ENCODE peak calls at places on chromosomes 1 and 21, in four cellular contexts. One of them, this sample, is unnamed.

GRCh38 chr1:43493661-43494450 is 36.8 kb upstream of the PTPRF start:
- DNase-seq in stimulated activated CD8-positive, alpha-beta memory T cell treated with anti-CD3 and anti-CD28 coated beads, Interleukin-4, amount 100 ng/mL, for 48 hours: no peak
- DNase-seq in HT1080: no peak
- DNase-seq in mammary epithelial cell: no peak
- DNase-seq in this sample: peak

GRCh38 chr1:40711465-40712404 is 20.2 kb downstream of the NFYC start:
- DNase-seq in HT1080: peak
- DNase-seq in stimulated activated CD8-positive, alpha-beta memory T cell treated with anti-CD3 and anti-CD28 coated beads, Interleukin-4, amount 100 ng/mL, for 48 hours: no peak
- DNase-seq in mammary epithelial cell: peak
- DNase-seq in this sample: no peak

GRCh38 chr1:35573198-35573775 is at the start of gene TFAP2E:
- DNase-seq in HT1080: no peak
- DNase-seq in stimulated activated CD8-positive, alpha-beta memory T cell treated with anti-CD3 and anti-CD28 coated beads, Interleukin-4, amount 100 ng/mL, for 48 hours: no peak
- DNase-seq in mammary epithelial cell: peak
- DNase-seq in this sample: no peak

GRCh38 chr1:28737245-28738137 is 751 bp downstream of the YTHDF2 start:
- DNase-seq in HT1080: peak
- DNase-seq in stimulated activated CD8-positive, alpha-beta memory T cell treated with anti-CD3 and anti-CD28 coated beads, Interleukin-4, amount 100 ng/mL, for 48 hours: peak
- DNase-seq in mammary epithelial cell: peak
- DNase-seq in this sample: no peak

GRCh38 chr21:45404726-45405270 is at the start of gene COL18A1:
- DNase-seq in mammary epithelial cell: peak
- DNase-seq in HT1080: no peak
- DNase-seq in stimulated activated CD8-positive, alpha-beta memory T cell treated with anti-CD3 and anti-CD28 coated beads, Interleukin-4, amount 100 ng/mL, for 48 hours: peak
- DNase-seq in this sample: no peak

GRCh38 chr1:192474080-192474683 is 101.4 kb upstream of the RGS1 start:
- DNase-seq in HT1080: peak
- DNase-seq in stimulated activated CD8-positive, alpha-beta memory T cell treated with anti-CD3 and anti-CD28 coated beads, Interleukin-4, amount 100 ng/mL, for 48 hours: no peak
- DNase-seq in mammary epithelial cell: peak
- DNase-seq in this sample: no peak

GRCh38 chr1:3550511-3551289 is 60.6 kb downstream of the MEGF6 start:
- DNase-seq in HT1080: no peak
- DNase-seq in mammary epithelial cell: no peak
- DNase-seq in stimulated activated CD8-positive, alpha-beta memory T cell treated with anti-CD3 and anti-CD28 coated beads, Interleukin-4, amount 100 ng/mL, for 48 hours: no peak
- DNase-seq in this sample: no peak

GRCh38 chr1:1298861-1299685 is 8.7 kb downstream of the ACAP3 start:
- DNase-seq in mammary epithelial cell: no peak
- DNase-seq in HT1080: no peak
- DNase-seq in stimulated activated CD8-positive, alpha-beta memory T cell treated with anti-CD3 and anti-CD28 coated beads, Interleukin-4, amount 100 ng/mL, for 48 hours: no peak
- DNase-seq in this sample: no peak

GRCh38 chr1:19460535-19461351 is 24.6 kb downstream of the CAPZB start:
- DNase-seq in stimulated activated CD8-positive, alpha-beta memory T cell treated with anti-CD3 and anti-CD28 coated beads, Interleukin-4, amount 100 ng/mL, for 48 hours: no peak
- DNase-seq in HT1080: no peak
- DNase-seq in mammary epithelial cell: no peak
- DNase-seq in this sample: no peak

GRCh38 chr1:161100534-161100933 is 2.4 kb downstream of the KLHDC9 start:
- DNase-seq in HT1080: no peak
- DNase-seq in mammary epithelial cell: no peak
- DNase-seq in stimulated activated CD8-positive, alpha-beta memory T cell treated with anti-CD3 and anti-CD28 coated beads, Interleukin-4, amount 100 ng/mL, for 48 hours: peak
- DNase-seq in this sample: no peak

GRCh38 chr1:232447125-232447524 is 182.8 kb downstream of the SIPA1L2 start:
- DNase-seq in stimulated activated CD8-positive, alpha-beta memory T cell treated with anti-CD3 and anti-CD28 coated beads, Interleukin-4, amount 100 ng/mL, for 48 hours: no peak
- DNase-seq in mammary epithelial cell: no peak
- DNase-seq in HT1080: no peak
- DNase-seq in this sample: no peak

GRCh38 chr1:43908858-43909257 is 24.7 kb upstream of the ARTN start:
- DNase-seq in mammary epithelial cell: no peak
- DNase-seq in stimulated activated CD8-positive, alpha-beta memory T cell treated with anti-CD3 and anti-CD28 coated beads, Interleukin-4, amount 100 ng/mL, for 48 hours: no peak
- DNase-seq in HT1080: no peak
- DNase-seq in this sample: no peak

GRCh38 chr1:46411601-46412341 is 17.7 kb downstream of the FAAH start:
- DNase-seq in mammary epithelial cell: no peak
- DNase-seq in HT1080: no peak
- DNase-seq in stimulated activated CD8-positive, alpha-beta memory T cell treated with anti-CD3 and anti-CD28 coated beads, Interleukin-4, amount 100 ng/mL, for 48 hours: peak
- DNase-seq in this sample: no peak

GRCh38 chr1:51693420-51694144 is 76.7 kb downstream of the OSBPL9 start:
- DNase-seq in mammary epithelial cell: peak
- DNase-seq in HT1080: peak
- DNase-seq in stimulated activated CD8-positive, alpha-beta memory T cell treated with anti-CD3 and anti-CD28 coated beads, Interleukin-4, amount 100 ng/mL, for 48 hours: no peak
- DNase-seq in this sample: no peak

GRCh38 chr1:87305096-87305495 is 23.6 kb upstream of the LMO4 start:
- DNase-seq in mammary epithelial cell: no peak
- DNase-seq in HT1080: no peak
- DNase-seq in stimulated activated CD8-positive, alpha-beta memory T cell treated with anti-CD3 and anti-CD28 coated beads, Interleukin-4, amount 100 ng/mL, for 48 hours: no peak
- DNase-seq in this sample: peak

GRCh38 chr1:54982739-54983138 is 2.3 kb downstream of the TMEM61 start:
- DNase-seq in HT1080: no peak
- DNase-seq in mammary epithelial cell: no peak
- DNase-seq in stimulated activated CD8-positive, alpha-beta memory T cell treated with anti-CD3 and anti-CD28 coated beads, Interleukin-4, amount 100 ng/mL, for 48 hours: no peak
- DNase-seq in this sample: no peak

GRCh38 chr21:42319368-42319767 is 4.2 kb upstream of the TFF3 start:
- DNase-seq in stimulated activated CD8-positive, alpha-beta memory T cell treated with anti-CD3 and anti-CD28 coated beads, Interleukin-4, amount 100 ng/mL, for 48 hours: no peak
- DNase-seq in HT1080: no peak
- DNase-seq in mammary epithelial cell: no peak
- DNase-seq in this sample: no peak

GRCh38 chr1:188220051-188220450 is 1391.3 kb downstream of the PLA2G4A start:
- DNase-seq in stimulated activated CD8-positive, alpha-beta memory T cell treated with anti-CD3 and anti-CD28 coated beads, Interleukin-4, amount 100 ng/mL, for 48 hours: no peak
- DNase-seq in mammary epithelial cell: no peak
- DNase-seq in HT1080: no peak
- DNase-seq in this sample: no peak

GRCh38 chr1:200028586-200029034 is 1.1 kb downstream of the NR5A2 start:
- DNase-seq in HT1080: no peak
- DNase-seq in stimulated activated CD8-positive, alpha-beta memory T cell treated with anti-CD3 and anti-CD28 coated beads, Interleukin-4, amount 100 ng/mL, for 48 hours: no peak
- DNase-seq in mammary epithelial cell: no peak
- DNase-seq in this sample: no peak

GRCh38 chr1:61741682-61742619 is at the start of gene PATJ:
- DNase-seq in mammary epithelial cell: peak
- DNase-seq in stimulated activated CD8-positive, alpha-beta memory T cell treated with anti-CD3 and anti-CD28 coated beads, Interleukin-4, amount 100 ng/mL, for 48 hours: peak
- DNase-seq in HT1080: no peak
- DNase-seq in this sample: no peak

GRCh38 chr1:88466899-88467580 is 217.0 kb upstream of the PKN2 start:
- DNase-seq in HT1080: no peak
- DNase-seq in mammary epithelial cell: no peak
- DNase-seq in stimulated activated CD8-positive, alpha-beta memory T cell treated with anti-CD3 and anti-CD28 coated beads, Interleukin-4, amount 100 ng/mL, for 48 hours: no peak
- DNase-seq in this sample: no peak

GRCh38 chr1:167345386-167345733 is 124.7 kb downstream of the POU2F1 start:
- DNase-seq in stimulated activated CD8-positive, alpha-beta memory T cell treated with anti-CD3 and anti-CD28 coated beads, Interleukin-4, amount 100 ng/mL, for 48 hours: no peak
- DNase-seq in mammary epithelial cell: no peak
- DNase-seq in HT1080: peak
- DNase-seq in this sample: no peak

GRCh38 chr1:116556289-116557006 is 14.4 kb downstream of the CD58 start:
- DNase-seq in stimulated activated CD8-positive, alpha-beta memory T cell treated with anti-CD3 and anti-CD28 coated beads, Interleukin-4, amount 100 ng/mL, for 48 hours: peak
- DNase-seq in mammary epithelial cell: peak
- DNase-seq in HT1080: peak
- DNase-seq in this sample: peak

GRCh38 chr1:114716304-114717158 is at the start of gene NRAS:
- DNase-seq in mammary epithelial cell: peak
- DNase-seq in HT1080: peak
- DNase-seq in stimulated activated CD8-positive, alpha-beta memory T cell treated with anti-CD3 and anti-CD28 coated beads, Interleukin-4, amount 100 ng/mL, for 48 hours: peak
- DNase-seq in this sample: peak

GRCh38 chr1:234851450-234852438 is 241.8 kb upstream of the IRF2BP2 start:
- DNase-seq in mammary epithelial cell: no peak
- DNase-seq in stimulated activated CD8-positive, alpha-beta memory T cell treated with anti-CD3 and anti-CD28 coated beads, Interleukin-4, amount 100 ng/mL, for 48 hours: no peak
- DNase-seq in HT1080: peak
- DNase-seq in this sample: no peak

GRCh38 chr1:213985181-213986019 is 2.4 kb upstream of the PROX1 start:
- DNase-seq in stimulated activated CD8-positive, alpha-beta memory T cell treated with anti-CD3 and anti-CD28 coated beads, Interleukin-4, amount 100 ng/mL, for 48 hours: no peak
- DNase-seq in mammary epithelial cell: no peak
- DNase-seq in HT1080: no peak
- DNase-seq in this sample: no peak

GRCh38 chr1:59759156-59759925 is 55.4 kb upstream of the HOOK1 start:
- DNase-seq in mammary epithelial cell: peak
- DNase-seq in stimulated activated CD8-positive, alpha-beta memory T cell treated with anti-CD3 and anti-CD28 coated beads, Interleukin-4, amount 100 ng/mL, for 48 hours: peak
- DNase-seq in HT1080: peak
- DNase-seq in this sample: peak

GRCh38 chr1:37764888-37765441 is at the start of gene EPHA10:
- DNase-seq in HT1080: no peak
- DNase-seq in stimulated activated CD8-positive, alpha-beta memory T cell treated with anti-CD3 and anti-CD28 coated beads, Interleukin-4, amount 100 ng/mL, for 48 hours: no peak
- DNase-seq in mammary epithelial cell: no peak
- DNase-seq in this sample: no peak

GRCh38 chr21:45148316-45149000 is 74.1 kb downstream of the ADARB1 start:
- DNase-seq in stimulated activated CD8-positive, alpha-beta memory T cell treated with anti-CD3 and anti-CD28 coated beads, Interleukin-4, amount 100 ng/mL, for 48 hours: no peak
- DNase-seq in HT1080: no peak
- DNase-seq in mammary epithelial cell: no peak
- DNase-seq in this sample: no peak

This sample was measured in esophagus muscularis mucosa.